ENCODE peak calls at places on chromosomes 4 and X, in ten cellular contexts. One of them, this sample, is unnamed.

GRCh38 chr4:109990307-109991257 is 77.9 kb downstream of the EGF start:
- DNase-seq in activated T-cell treated with anti-CD3 and anti-CD28 coated beads, Interleukin-2, amount 50 U/mL, for 72 hours: no peak
- DNase-seq in activated T-helper 1 cell treated with anti-CD3 and anti-CD28 coated beads, Interleukin-2, amount 50 U/mL, for 16 hours: no peak
- DNase-seq in GM12865: peak
- DNase-seq in stimulated activated CD4-positive, alpha-beta T cell treated with anti-CD3 and anti-CD28 coated beads, Interleukin-12 subunit alpha, Interleukin-12 subunit beta, amount 100 ng/mL, for 24 hours: no peak
- DNase-seq in breast epithelium: no peak
- DNase-seq in pons: peak
- DNase-seq in EL: no peak
- DNase-seq in astrocyte of the spinal cord: no peak
- DNase-seq in AML-193: no peak
- DNase-seq in this sample: no peak

GRCh38 chrX:100368167-100368566 is 41.9 kb downstream of the PCDH19 start:
- DNase-seq in EL: no peak
- DNase-seq in stimulated activated CD4-positive, alpha-beta T cell treated with anti-CD3 and anti-CD28 coated beads, Interleukin-12 subunit alpha, Interleukin-12 subunit beta, amount 100 ng/mL, for 24 hours: no peak
- DNase-seq in GM12865: peak
- DNase-seq in breast epithelium: no peak
- DNase-seq in AML-193: no peak
- DNase-seq in pons: peak
- DNase-seq in activated T-helper 1 cell treated with anti-CD3 and anti-CD28 coated beads, Interleukin-2, amount 50 U/mL, for 16 hours: no peak
- DNase-seq in astrocyte of the spinal cord: no peak
- DNase-seq in activated T-cell treated with anti-CD3 and anti-CD28 coated beads, Interleukin-2, amount 50 U/mL, for 72 hours: peak
- DNase-seq in this sample: no peak

GRCh38 chrX:134734343-134735001 is 76.2 kb upstream of the PLAC1 start:
- DNase-seq in activated T-helper 1 cell treated with anti-CD3 and anti-CD28 coated beads, Interleukin-2, amount 50 U/mL, for 16 hours: no peak
- DNase-seq in stimulated activated CD4-positive, alpha-beta T cell treated with anti-CD3 and anti-CD28 coated beads, Interleukin-12 subunit alpha, Interleukin-12 subunit beta, amount 100 ng/mL, for 24 hours: no peak
- DNase-seq in EL: peak
- DNase-seq in AML-193: no peak
- DNase-seq in GM12865: peak
- DNase-seq in breast epithelium: no peak
- DNase-seq in activated T-cell treated with anti-CD3 and anti-CD28 coated beads, Interleukin-2, amount 50 U/mL, for 72 hours: no peak
- DNase-seq in astrocyte of the spinal cord: peak
- DNase-seq in pons: no peak
- DNase-seq in this sample: peak

GRCh38 chr4:2598661-2599654 is 62.5 kb downstream of the FAM193A start:
- DNase-seq in activated T-cell treated with anti-CD3 and anti-CD28 coated beads, Interleukin-2, amount 50 U/mL, for 72 hours: no peak
- DNase-seq in breast epithelium: no peak
- DNase-seq in GM12865: peak
- DNase-seq in AML-193: no peak
- DNase-seq in astrocyte of the spinal cord: peak
- DNase-seq in pons: peak
- DNase-seq in EL: no peak
- DNase-seq in activated T-helper 1 cell treated with anti-CD3 and anti-CD28 coated beads, Interleukin-2, amount 50 U/mL, for 16 hours: no peak
- DNase-seq in stimulated activated CD4-positive, alpha-beta T cell treated with anti-CD3 and anti-CD28 coated beads, Interleukin-12 subunit alpha, Interleukin-12 subunit beta, amount 100 ng/mL, for 24 hours: no peak
- DNase-seq in this sample: no peak

GRCh38 chr4:108834787-108835384 is 72.0 kb upstream of the ETNPPL start:
- DNase-seq in activated T-cell treated with anti-CD3 and anti-CD28 coated beads, Interleukin-2, amount 50 U/mL, for 72 hours: no peak
- DNase-seq in breast epithelium: no peak
- DNase-seq in stimulated activated CD4-positive, alpha-beta T cell treated with anti-CD3 and anti-CD28 coated beads, Interleukin-12 subunit alpha, Interleukin-12 subunit beta, amount 100 ng/mL, for 24 hours: no peak
- DNase-seq in EL: peak
- DNase-seq in GM12865: no peak
- DNase-seq in pons: peak
- DNase-seq in activated T-helper 1 cell treated with anti-CD3 and anti-CD28 coated beads, Interleukin-2, amount 50 U/mL, for 16 hours: no peak
- DNase-seq in AML-193: no peak
- DNase-seq in astrocyte of the spinal cord: peak
- DNase-seq in this sample: peak

GRCh38 chrX:41085883-41086626 is 810 bp downstream of the USP9X start:
- DNase-seq in activated T-helper 1 cell treated with anti-CD3 and anti-CD28 coated beads, Interleukin-2, amount 50 U/mL, for 16 hours: peak
- DNase-seq in breast epithelium: peak
- DNase-seq in activated T-cell treated with anti-CD3 and anti-CD28 coated beads, Interleukin-2, amount 50 U/mL, for 72 hours: peak
- DNase-seq in pons: peak
- DNase-seq in stimulated activated CD4-positive, alpha-beta T cell treated with anti-CD3 and anti-CD28 coated beads, Interleukin-12 subunit alpha, Interleukin-12 subunit beta, amount 100 ng/mL, for 24 hours: no peak
- DNase-seq in astrocyte of the spinal cord: peak
- DNase-seq in EL: peak
- DNase-seq in GM12865: peak
- DNase-seq in AML-193: no peak
- DNase-seq in this sample: peak

GRCh38 chrX:126167560-126167959 is 1.5 kb upstream of the DCAF12L2 start:
- DNase-seq in EL: no peak
- DNase-seq in AML-193: no peak
- DNase-seq in activated T-cell treated with anti-CD3 and anti-CD28 coated beads, Interleukin-2, amount 50 U/mL, for 72 hours: no peak
- DNase-seq in pons: no peak
- DNase-seq in stimulated activated CD4-positive, alpha-beta T cell treated with anti-CD3 and anti-CD28 coated beads, Interleukin-12 subunit alpha, Interleukin-12 subunit beta, amount 100 ng/mL, for 24 hours: no peak
- DNase-seq in activated T-helper 1 cell treated with anti-CD3 and anti-CD28 coated beads, Interleukin-2, amount 50 U/mL, for 16 hours: no peak
- DNase-seq in GM12865: no peak
- DNase-seq in astrocyte of the spinal cord: no peak
- DNase-seq in breast epithelium: no peak
- DNase-seq in this sample: no peak

GRCh38 chr4:188484256-188484655 is 345.0 kb downstream of the TRIML1 start:
- DNase-seq in activated T-helper 1 cell treated with anti-CD3 and anti-CD28 coated beads, Interleukin-2, amount 50 U/mL, for 16 hours: no peak
- DNase-seq in breast epithelium: no peak
- DNase-seq in pons: no peak
- DNase-seq in activated T-cell treated with anti-CD3 and anti-CD28 coated beads, Interleukin-2, amount 50 U/mL, for 72 hours: no peak
- DNase-seq in GM12865: no peak
- DNase-seq in astrocyte of the spinal cord: no peak
- DNase-seq in EL: no peak
- DNase-seq in AML-193: no peak
- DNase-seq in stimulated activated CD4-positive, alpha-beta T cell treated with anti-CD3 and anti-CD28 coated beads, Interleukin-12 subunit alpha, Interleukin-12 subunit beta, amount 100 ng/mL, for 24 hours: no peak
- DNase-seq in this sample: no peak

GRCh38 chr4:6732441-6733357 is 16.7 kb downstream of the BLOC1S4 start:
- DNase-seq in GM12865: no peak
- DNase-seq in breast epithelium: peak
- DNase-seq in activated T-cell treated with anti-CD3 and anti-CD28 coated beads, Interleukin-2, amount 50 U/mL, for 72 hours: no peak
- DNase-seq in AML-193: no peak
- DNase-seq in pons: peak
- DNase-seq in stimulated activated CD4-positive, alpha-beta T cell treated with anti-CD3 and anti-CD28 coated beads, Interleukin-12 subunit alpha, Interleukin-12 subunit beta, amount 100 ng/mL, for 24 hours: no peak
- DNase-seq in astrocyte of the spinal cord: peak
- DNase-seq in EL: peak
- DNase-seq in activated T-helper 1 cell treated with anti-CD3 and anti-CD28 coated beads, Interleukin-2, amount 50 U/mL, for 16 hours: no peak
- DNase-seq in this sample: peak